ENCODE peak calls at places on chromosomes 1 and 21, in eight cellular contexts. One of them, this sample, is unnamed.

GRCh38 chr21:36799869-36800268 is 101.0 kb downstream of the SIM2 start:
- DNase-seq in A549: no peak
- DNase-seq in heart right ventricle: no peak
- DNase-seq in A673: no peak
- DNase-seq in ovary: no peak
- DNase-seq in tibial artery: no peak
- DNase-seq in HCT116: no peak
- DNase-seq in left lung: no peak
- DNase-seq in this sample: no peak

GRCh38 chr1:52636701-52637695 is 4.0 kb downstream of the SHISAL2A start:
- DNase-seq in A549: no peak
- DNase-seq in heart right ventricle: no peak
- DNase-seq in A673: no peak
- DNase-seq in ovary: no peak
- DNase-seq in tibial artery: no peak
- DNase-seq in HCT116: no peak
- DNase-seq in left lung: no peak
- DNase-seq in this sample: no peak

GRCh38 chr1:199778324-199778955 is 249.1 kb upstream of the NR5A2 start:
- DNase-seq in A549: no peak
- DNase-seq in heart right ventricle: no peak
- DNase-seq in A673: no peak
- DNase-seq in ovary: no peak
- DNase-seq in tibial artery: no peak
- DNase-seq in HCT116: no peak
- DNase-seq in left lung: no peak
- DNase-seq in this sample: no peak

GRCh38 chr21:37227071-37228002 is 39.8 kb downstream of the VPS26C start:
- DNase-seq in A549: no peak
- DNase-seq in heart right ventricle: no peak
- DNase-seq in A673: no peak
- DNase-seq in ovary: no peak
- DNase-seq in tibial artery: no peak
- DNase-seq in HCT116: no peak
- DNase-seq in left lung: no peak
- DNase-seq in this sample: no peak

GRCh38 chr1:224506141-224506814 is 71.7 kb upstream of the WDR26 start:
- DNase-seq in A549: no peak
- DNase-seq in heart right ventricle: no peak
- DNase-seq in A673: no peak
- DNase-seq in ovary: no peak
- DNase-seq in tibial artery: no peak
- DNase-seq in HCT116: no peak
- DNase-seq in left lung: no peak
- DNase-seq in this sample: peak; percentile 81

GRCh38 chr1:54324031-54324654 is 82.1 kb downstream of the SSBP3 start:
- DNase-seq in A549: no peak
- DNase-seq in heart right ventricle: peak; percentile 38
- DNase-seq in A673: no peak
- DNase-seq in ovary: peak; percentile 66
- DNase-seq in tibial artery: no peak
- DNase-seq in HCT116: no peak
- DNase-seq in left lung: no peak
- DNase-seq in this sample: no peak

GRCh38 chr1:194705123-194705522 is 1518.7 kb upstream of the B3GALT2 start:
- DNase-seq in A549: no peak
- DNase-seq in heart right ventricle: no peak
- DNase-seq in A673: no peak
- DNase-seq in ovary: no peak
- DNase-seq in tibial artery: no peak
- DNase-seq in HCT116: no peak
- DNase-seq in left lung: no peak
- DNase-seq in this sample: no peak

GRCh38 chr21:45162809-45163208 is 88.4 kb downstream of the ADARB1 start:
- DNase-seq in A549: no peak
- DNase-seq in heart right ventricle: no peak
- DNase-seq in A673: no peak
- DNase-seq in ovary: no peak
- DNase-seq in tibial artery: no peak
- DNase-seq in HCT116: no peak
- DNase-seq in left lung: peak; percentile 54
- DNase-seq in this sample: no peak

GRCh38 chr1:110086959-110087358 is 16.5 kb upstream of the ALX3 start:
- DNase-seq in A549: no peak
- DNase-seq in heart right ventricle: no peak
- DNase-seq in A673: no peak
- DNase-seq in ovary: no peak
- DNase-seq in tibial artery: no peak
- DNase-seq in HCT116: no peak
- DNase-seq in left lung: no peak
- DNase-seq in this sample: no peak

GRCh38 chr1:111197598-111198289 is 2.7 kb downstream of the DENND2D start:
- DNase-seq in A549: peak; percentile 17
- DNase-seq in heart right ventricle: no peak
- DNase-seq in A673: peak; percentile 27
- DNase-seq in ovary: no peak
- DNase-seq in tibial artery: no peak
- DNase-seq in HCT116: no peak
- DNase-seq in left lung: peak; percentile 62
- DNase-seq in this sample: no peak

GRCh38 chr1:22376001-22376400 is 75.7 kb upstream of the ZBTB40 start:
- DNase-seq in A549: no peak
- DNase-seq in heart right ventricle: no peak
- DNase-seq in A673: no peak
- DNase-seq in ovary: no peak
- DNase-seq in tibial artery: no peak
- DNase-seq in HCT116: no peak
- DNase-seq in left lung: no peak
- DNase-seq in this sample: no peak

GRCh38 chr1:43522776-43523480 is 7.8 kb upstream of the PTPRF start:
- DNase-seq in A549: peak; percentile 97
- DNase-seq in heart right ventricle: no peak
- DNase-seq in A673: no peak
- DNase-seq in ovary: no peak
- DNase-seq in tibial artery: peak; percentile 40
- DNase-seq in HCT116: peak; percentile 85
- DNase-seq in left lung: peak; percentile 42
- DNase-seq in this sample: no peak

GRCh38 chr21:36474591-36474990 is 5.3 kb downstream of the CLDN14 start:
- DNase-seq in A549: no peak
- DNase-seq in heart right ventricle: no peak
- DNase-seq in A673: no peak
- DNase-seq in ovary: no peak
- DNase-seq in tibial artery: no peak
- DNase-seq in HCT116: no peak
- DNase-seq in left lung: no peak
- DNase-seq in this sample: no peak

GRCh38 chr1:112990271-112990670 is 34.3 kb upstream of the SLC16A1 start:
- DNase-seq in A549: no peak
- DNase-seq in heart right ventricle: no peak
- DNase-seq in A673: no peak
- DNase-seq in ovary: no peak
- DNase-seq in tibial artery: no peak
- DNase-seq in HCT116: no peak
- DNase-seq in left lung: no peak
- DNase-seq in this sample: no peak

GRCh38 chr1:199029401-199029800 is 390.6 kb downstream of the PTPRC start:
- DNase-seq in A549: no peak
- DNase-seq in heart right ventricle: no peak
- DNase-seq in A673: no peak
- DNase-seq in ovary: no peak
- DNase-seq in tibial artery: no peak
- DNase-seq in HCT116: no peak
- DNase-seq in left lung: no peak
- DNase-seq in this sample: no peak

GRCh38 chr1:160491017-160491416 is 32.0 kb downstream of the SLAMF6 start:
- DNase-seq in A549: no peak
- DNase-seq in heart right ventricle: no peak
- DNase-seq in A673: no peak
- DNase-seq in ovary: no peak
- DNase-seq in tibial artery: no peak
- DNase-seq in HCT116: no peak
- DNase-seq in left lung: no peak
- DNase-seq in this sample: no peak

GRCh38 chr1:180628646-180629045 is 3.2 kb upstream of the XPR1 start:
- DNase-seq in A549: no peak
- DNase-seq in heart right ventricle: no peak
- DNase-seq in A673: no peak
- DNase-seq in ovary: no peak
- DNase-seq in tibial artery: no peak
- DNase-seq in HCT116: no peak
- DNase-seq in left lung: no peak
- DNase-seq in this sample: no peak

GRCh38 chr1:83641206-83641658 is 357.7 kb downstream of the TTLL7 start:
- DNase-seq in A549: no peak
- DNase-seq in heart right ventricle: no peak
- DNase-seq in A673: peak; percentile 4
- DNase-seq in ovary: no peak
- DNase-seq in tibial artery: no peak
- DNase-seq in HCT116: no peak
- DNase-seq in left lung: no peak
- DNase-seq in this sample: peak; percentile 28

GRCh38 chr1:68516066-68516465 is 19.2 kb upstream of the DEPDC1 start:
- DNase-seq in A549: no peak
- DNase-seq in heart right ventricle: no peak
- DNase-seq in A673: peak; percentile 35
- DNase-seq in ovary: no peak
- DNase-seq in tibial artery: no peak
- DNase-seq in HCT116: no peak
- DNase-seq in left lung: no peak
- DNase-seq in this sample: no peak

GRCh38 chr1:86155807-86156561 is 588 bp downstream of the COL24A1 start:
- DNase-seq in A549: no peak
- DNase-seq in heart right ventricle: peak; percentile 31
- DNase-seq in A673: peak; percentile 18
- DNase-seq in ovary: peak; percentile 47
- DNase-seq in tibial artery: no peak
- DNase-seq in HCT116: no peak
- DNase-seq in left lung: peak; percentile 85
- DNase-seq in this sample: no peak

GRCh38 chr1:201024251-201024998 is 911 bp upstream of the KIF21B start:
- DNase-seq in A549: no peak
- DNase-seq in heart right ventricle: no peak
- DNase-seq in A673: no peak
- DNase-seq in ovary: no peak
- DNase-seq in tibial artery: no peak
- DNase-seq in HCT116: no peak
- DNase-seq in left lung: no peak
- DNase-seq in this sample: no peak

GRCh38 chr1:110559157-110559556 is 40.2 kb upstream of the KCNA10 start:
- DNase-seq in A549: no peak
- DNase-seq in heart right ventricle: no peak
- DNase-seq in A673: no peak
- DNase-seq in ovary: no peak
- DNase-seq in tibial artery: no peak
- DNase-seq in HCT116: no peak
- DNase-seq in left lung: no peak
- DNase-seq in this sample: no peak

GRCh38 chr1:64080947-64081562 is 122.4 kb upstream of the UBE2U start:
- DNase-seq in A549: no peak
- DNase-seq in heart right ventricle: no peak
- DNase-seq in A673: no peak
- DNase-seq in ovary: no peak
- DNase-seq in tibial artery: no peak
- DNase-seq in HCT116: no peak
- DNase-seq in left lung: no peak
- DNase-seq in this sample: no peak

GRCh38 chr1:15071936-15072335 is 81.6 kb upstream of the TMEM51 start:
- DNase-seq in A549: no peak
- DNase-seq in heart right ventricle: no peak
- DNase-seq in A673: no peak
- DNase-seq in ovary: no peak
- DNase-seq in tibial artery: no peak
- DNase-seq in HCT116: no peak
- DNase-seq in left lung: no peak
- DNase-seq in this sample: no peak

GRCh38 chr1:95752515-95753381 is 518.7 kb downstream of the RWDD3 start:
- DNase-seq in A549: no peak
- DNase-seq in heart right ventricle: no peak
- DNase-seq in A673: no peak
- DNase-seq in ovary: no peak
- DNase-seq in tibial artery: no peak
- DNase-seq in HCT116: no peak
- DNase-seq in left lung: peak; percentile 43
- DNase-seq in this sample: no peak

GRCh38 chr1:173341307-173341706 is 134.2 kb upstream of the TNFSF4 start:
- DNase-seq in A549: no peak
- DNase-seq in heart right ventricle: peak; percentile 15
- DNase-seq in A673: no peak
- DNase-seq in ovary: no peak
- DNase-seq in tibial artery: no peak
- DNase-seq in HCT116: no peak
- DNase-seq in left lung: no peak
- DNase-seq in this sample: no peak

GRCh38 chr1:21270086-21270689 is 20.1 kb downstream of the ECE1 start:
- DNase-seq in A549: peak; percentile 74
- DNase-seq in heart right ventricle: peak; percentile 82
- DNase-seq in A673: peak; percentile 75
- DNase-seq in ovary: peak; percentile 74
- DNase-seq in tibial artery: peak; percentile 86
- DNase-seq in HCT116: peak; percentile 54
- DNase-seq in left lung: peak; percentile 93
- DNase-seq in this sample: peak; percentile 80

GRCh38 chr1:26282694-26283019 is 2.8 kb downstream of the SH3BGRL3 start:
- DNase-seq in A549: no peak
- DNase-seq in heart right ventricle: no peak
- DNase-seq in A673: no peak
- DNase-seq in ovary: no peak
- DNase-seq in tibial artery: no peak
- DNase-seq in HCT116: no peak
- DNase-seq in left lung: no peak
- DNase-seq in this sample: peak; percentile 41
- H3K4me1 ChIP-seq in A549: peaks cover 37% of the 10 kb centered on the region
- H3K4me1 ChIP-seq in heart right ventricle: peaks cover 90% of the 10 kb centered on the region
- H3K4me1 ChIP-seq in A673: peaks cover 38% of the 10 kb centered on the region
- H3K4me1 ChIP-seq in ovary: peaks cover 6% of the 10 kb centered on the region
- H3K4me1 ChIP-seq in tibial artery: peaks cover 67% of the 10 kb centered on the region
- H3K4me1 ChIP-seq in HCT116: peaks cover 39% of the 10 kb centered on the region
- H3K4me1 ChIP-seq in left lung: peaks cover 33% of the 10 kb centered on the region
- H3K4me1 ChIP-seq in this sample: peaks cover 61% of the 10 kb centered on the region

GRCh38 chr1:38344705-38345104 is 298.1 kb upstream of the POU3F1 start:
- DNase-seq in A549: no peak
- DNase-seq in heart right ventricle: no peak
- DNase-seq in A673: peak; percentile 13
- DNase-seq in ovary: no peak
- DNase-seq in tibial artery: no peak
- DNase-seq in HCT116: no peak
- DNase-seq in left lung: no peak
- DNase-seq in this sample: no peak
- H3K4me3 ChIP-seq in A549: no peak overlapping the region
- H3K4me3 ChIP-seq in heart right ventricle: no peak overlapping the region
- H3K4me3 ChIP-seq in A673: no peak overlapping the region
- H3K4me3 ChIP-seq in ovary: no peak overlapping the region
- H3K4me3 ChIP-seq in tibial artery: no peak overlapping the region
- H3K4me3 ChIP-seq in HCT116: no peak overlapping the region
- H3K4me3 ChIP-seq in left lung: no peak overlapping the region
- H3K4me3 ChIP-seq in this sample: no peak overlapping the region

GRCh38 chr1:234718509-234719453 is 108.8 kb upstream of the IRF2BP2 start:
- DNase-seq in A549: no peak
- DNase-seq in heart right ventricle: no peak
- DNase-seq in A673: no peak
- DNase-seq in ovary: no peak
- DNase-seq in tibial artery: no peak
- DNase-seq in HCT116: no peak
- DNase-seq in left lung: no peak
- DNase-seq in this sample: no peak
- H3K4me1 ChIP-seq in A549: peaks cover 35% of the 10 kb centered on the region
- H3K4me1 ChIP-seq in heart right ventricle: peaks cover 87% of the 10 kb centered on the region
- H3K4me1 ChIP-seq in A673: peaks cover 25% of the 10 kb centered on the region
- H3K4me1 ChIP-seq in ovary: peaks cover 33% of the 10 kb centered on the region
- H3K4me1 ChIP-seq in tibial artery: peaks cover 76% of the 10 kb centered on the region
- H3K4me1 ChIP-seq in HCT116: peaks cover 14% of the 10 kb centered on the region
- H3K4me1 ChIP-seq in left lung: peaks cover 55% of the 10 kb centered on the region
- H3K4me1 ChIP-seq in this sample: peaks cover 34% of the 10 kb centered on the region

GRCh38 chr1:39082140-39082799 is 56.1 kb downstream of the NDUFS5 start:
- DNase-seq in A549: no peak
- DNase-seq in heart right ventricle: no peak
- DNase-seq in A673: no peak
- DNase-seq in ovary: peak; percentile 45
- DNase-seq in tibial artery: no peak
- DNase-seq in HCT116: no peak
- DNase-seq in left lung: no peak
- DNase-seq in this sample: no peak
- H3K4me3 ChIP-seq in A549: peak overlapping the region; percentile 52
- H3K4me3 ChIP-seq in heart right ventricle: peak overlapping the region; percentile 57
- H3K4me3 ChIP-seq in A673: peak overlapping the region; percentile 50
- H3K4me3 ChIP-seq in ovary: peak overlapping the region; percentile 55
- H3K4me3 ChIP-seq in tibial artery: peak overlapping the region; percentile 52
- H3K4me3 ChIP-seq in HCT116: no peak overlapping the region
- H3K4me3 ChIP-seq in left lung: peak overlapping the region; percentile 33
- H3K4me3 ChIP-seq in this sample: no peak overlapping the region

This sample was measured in SJSA1.